ENCODE peak calls at places on chromosomes 5 and 9, in six cellular contexts. One of them, this sample, is unnamed.

GRCh38 chr9:134466869-134467616 is 140.8 kb downstream of the RXRA start:
- DNase-seq in psoas muscle: no peak
- DNase-seq in pancreas: no peak
- DNase-seq in neural progenitor cell: peak; percentile 52
- DNase-seq in HFF-Myc: no peak
- DNase-seq in A549: no peak
- DNase-seq in this sample: peak; percentile 43

GRCh38 chr5:116442095-116442534 is 132.5 kb downstream of the SEMA6A start:
- DNase-seq in A549: no peak
- DNase-seq in HFF-Myc: no peak
- DNase-seq in neural progenitor cell: no peak
- DNase-seq in psoas muscle: peak; percentile 64
- DNase-seq in pancreas: peak; percentile 72
- DNase-seq in this sample: no peak

GRCh38 chr5:154713615-154714125 is 41.5 kb upstream of the LARP1 start:
- DNase-seq in pancreas: no peak
- DNase-seq in A549: no peak
- DNase-seq in HFF-Myc: no peak
- DNase-seq in neural progenitor cell: no peak
- DNase-seq in psoas muscle: no peak
- DNase-seq in this sample: no peak

GRCh38 chr9:88537743-88538055 is 2.7 kb downstream of the NXNL2 start:
- DNase-seq in neural progenitor cell: peak; percentile 57
- DNase-seq in HFF-Myc: peak; percentile 56
- DNase-seq in psoas muscle: peak; percentile 57
- DNase-seq in pancreas: no peak
- DNase-seq in A549: peak; percentile 71
- DNase-seq in this sample: peak; percentile 48

GRCh38 chr5:160339406-160340140 is 27.2 kb upstream of the CCNJL start:
- DNase-seq in HFF-Myc: no peak
- DNase-seq in psoas muscle: no peak
- DNase-seq in neural progenitor cell: no peak
- DNase-seq in pancreas: no peak
- DNase-seq in A549: no peak
- DNase-seq in this sample: no peak

GRCh38 chr5:140262221-140262620 is 40.7 kb downstream of the PFDN1 start:
- DNase-seq in A549: no peak
- DNase-seq in pancreas: no peak
- DNase-seq in HFF-Myc: no peak
- DNase-seq in neural progenitor cell: no peak
- DNase-seq in psoas muscle: no peak
- DNase-seq in this sample: no peak

GRCh38 chr5:17852701-17853100 is 218.4 kb downstream of the TAF11L14 start:
- DNase-seq in A549: peak; percentile 14
- DNase-seq in psoas muscle: no peak
- DNase-seq in neural progenitor cell: no peak
- DNase-seq in HFF-Myc: no peak
- DNase-seq in pancreas: no peak
- DNase-seq in this sample: no peak

GRCh38 chr5:17732351-17732923 is 98.2 kb downstream of the TAF11L14 start:
- DNase-seq in A549: no peak
- DNase-seq in psoas muscle: no peak
- DNase-seq in HFF-Myc: no peak
- DNase-seq in neural progenitor cell: no peak
- DNase-seq in pancreas: no peak
- DNase-seq in this sample: no peak

GRCh38 chr5:171762841-171763408 is 22.7 kb upstream of the SMIM23 start:
- DNase-seq in A549: no peak
- DNase-seq in neural progenitor cell: no peak
- DNase-seq in pancreas: no peak
- DNase-seq in HFF-Myc: no peak
- DNase-seq in psoas muscle: no peak
- DNase-seq in this sample: no peak

GRCh38 chr9:73528922-73529321 is 377.3 kb downstream of the ANXA1 start:
- DNase-seq in pancreas: no peak
- DNase-seq in neural progenitor cell: no peak
- DNase-seq in A549: no peak
- DNase-seq in psoas muscle: no peak
- DNase-seq in HFF-Myc: no peak
- DNase-seq in this sample: no peak

GRCh38 chr5:179732412-179732917 is at the start of gene MAML1:
- DNase-seq in psoas muscle: peak; percentile 100
- DNase-seq in A549: peak; percentile 100
- DNase-seq in pancreas: peak; percentile 97
- DNase-seq in HFF-Myc: peak; percentile 97
- DNase-seq in neural progenitor cell: peak; percentile 100
- DNase-seq in this sample: peak; percentile 99

GRCh38 chr9:73149371-73150067 is 2.1 kb upstream of the ANXA1 start:
- DNase-seq in pancreas: no peak
- DNase-seq in psoas muscle: no peak
- DNase-seq in A549: peak; percentile 75
- DNase-seq in neural progenitor cell: no peak
- DNase-seq in HFF-Myc: peak; percentile 74
- DNase-seq in this sample: no peak

GRCh38 chr9:37953775-37954437 is 50.0 kb upstream of the SLC25A51 start:
- DNase-seq in A549: peak; percentile 88
- DNase-seq in psoas muscle: no peak
- DNase-seq in neural progenitor cell: no peak
- DNase-seq in pancreas: no peak
- DNase-seq in HFF-Myc: peak; percentile 91
- DNase-seq in this sample: no peak

GRCh38 chr5:32498484-32498883 is 53.9 kb upstream of the ZFR start:
- DNase-seq in psoas muscle: no peak
- DNase-seq in pancreas: no peak
- DNase-seq in HFF-Myc: no peak
- DNase-seq in A549: no peak
- DNase-seq in neural progenitor cell: no peak
- DNase-seq in this sample: no peak

GRCh38 chr9:129343119-129343696 is 165.1 kb upstream of the IER5L start:
- DNase-seq in neural progenitor cell: no peak
- DNase-seq in HFF-Myc: no peak
- DNase-seq in A549: no peak
- DNase-seq in psoas muscle: no peak
- DNase-seq in pancreas: no peak
- DNase-seq in this sample: no peak

GRCh38 chr9:126514037-126514821 is 99.5 kb upstream of the LMX1B start:
- DNase-seq in neural progenitor cell: peak; percentile 90
- DNase-seq in HFF-Myc: no peak
- DNase-seq in psoas muscle: peak; percentile 77
- DNase-seq in pancreas: peak; percentile 80
- DNase-seq in A549: peak; percentile 67
- DNase-seq in this sample: peak; percentile 93
- TF ChIP-seq CTCF in neural progenitor cell: peak; percentile 80
- TF ChIP-seq CTCF in HFF-Myc: peak; percentile 37
- TF ChIP-seq CTCF in psoas muscle: peak; percentile 25
- TF ChIP-seq CTCF in pancreas: no peak
- TF ChIP-seq CTCF in A549: peak; percentile 77
- TF ChIP-seq CTCF in this sample: peak; percentile 54

GRCh38 chr5:1763548-1763911 is 36.1 kb downstream of the MRPL36 start:
- DNase-seq in psoas muscle: no peak
- DNase-seq in HFF-Myc: peak; percentile 37
- DNase-seq in neural progenitor cell: peak; percentile 78
- DNase-seq in pancreas: peak; percentile 66
- DNase-seq in A549: peak; percentile 52
- DNase-seq in this sample: peak; percentile 61
- TF ChIP-seq CTCF in psoas muscle: peak; percentile 57
- TF ChIP-seq CTCF in HFF-Myc: peak; percentile 87
- TF ChIP-seq CTCF in neural progenitor cell: peak; percentile 81
- TF ChIP-seq CTCF in pancreas: peak; percentile 46
- TF ChIP-seq CTCF in A549: peak; percentile 61
- TF ChIP-seq CTCF in this sample: peak; percentile 70

DNA sequence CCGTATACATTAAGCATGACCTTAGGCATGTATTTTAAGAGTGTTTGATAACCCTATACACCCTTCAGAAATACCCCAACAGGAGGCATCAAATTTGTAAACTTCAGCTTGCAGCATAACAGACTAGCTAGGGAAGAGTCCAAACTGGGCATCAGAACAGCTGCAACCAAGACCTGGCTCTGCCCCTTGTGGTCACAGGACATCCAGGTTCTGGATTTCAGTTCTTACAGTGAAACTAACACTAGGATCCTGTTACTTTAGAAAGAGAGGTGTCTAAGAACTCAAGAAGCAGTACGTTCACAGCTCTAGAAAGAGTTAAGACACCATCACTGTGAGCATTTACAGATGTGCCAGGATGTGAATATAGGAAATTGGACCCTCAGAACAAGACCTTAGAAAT is 229.8 kb downstream of the BNC2 start:
- DNase-seq in HFF-Myc: no peak
- DNase-seq in psoas muscle: peak; percentile 65
- DNase-seq in A549: peak; percentile 49
- DNase-seq in pancreas: no peak
- DNase-seq in neural progenitor cell: peak; percentile 45
- DNase-seq in this sample: no peak
- TF ChIP-seq CTCF in HFF-Myc: no peak
- TF ChIP-seq CTCF in psoas muscle: peak; percentile 34
- TF ChIP-seq CTCF in A549: peak; percentile 35
- TF ChIP-seq CTCF in pancreas: no peak
- TF ChIP-seq CTCF in neural progenitor cell: peak; percentile 49
- TF ChIP-seq CTCF in this sample: no peak

GRCh38 chr5:36363101-36363500 is 61.4 kb upstream of the RANBP3L start:
- DNase-seq in HFF-Myc: peak; percentile 38
- DNase-seq in pancreas: no peak
- DNase-seq in A549: peak; percentile 44
- DNase-seq in neural progenitor cell: peak; percentile 14
- DNase-seq in psoas muscle: no peak
- DNase-seq in this sample: no peak
- TF ChIP-seq CTCF in HFF-Myc: no peak
- TF ChIP-seq CTCF in pancreas: no peak
- TF ChIP-seq CTCF in A549: no peak
- TF ChIP-seq CTCF in neural progenitor cell: peak; percentile 19
- TF ChIP-seq CTCF in psoas muscle: no peak
- TF ChIP-seq CTCF in this sample: peak; percentile 8

DNA sequence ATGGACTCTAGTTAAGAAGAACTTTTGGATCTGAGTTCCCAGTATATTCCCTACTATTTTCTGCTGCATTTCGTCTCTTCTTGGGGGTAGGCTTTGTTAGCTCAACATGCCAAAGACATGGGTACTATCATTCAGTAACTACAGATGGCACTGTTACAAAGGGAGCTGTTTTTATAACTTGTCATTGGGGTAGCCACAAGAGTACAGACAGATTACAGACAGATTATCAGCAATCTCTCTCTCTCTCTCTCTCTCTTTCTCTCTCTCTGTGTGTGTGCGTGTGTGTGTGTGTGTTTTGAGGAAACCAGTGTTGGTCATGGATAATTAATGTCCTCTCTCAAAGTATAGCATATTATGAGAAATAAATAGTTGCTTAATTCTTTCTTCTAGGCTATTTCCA is 116.1 kb downstream of the WDR70 start:
- DNase-seq in pancreas: no peak
- DNase-seq in psoas muscle: no peak
- DNase-seq in HFF-Myc: no peak
- DNase-seq in A549: peak; percentile 30
- DNase-seq in neural progenitor cell: no peak
- DNase-seq in this sample: no peak
- TF ChIP-seq CTCF in pancreas: no peak
- TF ChIP-seq CTCF in psoas muscle: peak; percentile 31
- TF ChIP-seq CTCF in HFF-Myc: peak; percentile 4
- TF ChIP-seq CTCF in A549: peak; percentile 39
- TF ChIP-seq CTCF in neural progenitor cell: no peak
- TF ChIP-seq CTCF in this sample: no peak

GRCh38 chr5:149519624-149520023 is 31.6 kb downstream of the CSNK1A1 start:
- DNase-seq in psoas muscle: no peak
- DNase-seq in pancreas: no peak
- DNase-seq in neural progenitor cell: no peak
- DNase-seq in A549: no peak
- DNase-seq in HFF-Myc: no peak
- DNase-seq in this sample: no peak

GRCh38 chr5:149514512-149514911 is 36.7 kb downstream of the CSNK1A1 start:
- DNase-seq in psoas muscle: no peak
- DNase-seq in neural progenitor cell: no peak
- DNase-seq in A549: no peak
- DNase-seq in pancreas: no peak
- DNase-seq in HFF-Myc: no peak
- DNase-seq in this sample: no peak

GRCh38 chr5:149521739-149522373 is 29.4 kb downstream of the CSNK1A1 start:
- DNase-seq in A549: no peak
- DNase-seq in psoas muscle: no peak
- DNase-seq in neural progenitor cell: no peak
- DNase-seq in HFF-Myc: no peak
- DNase-seq in pancreas: no peak
- DNase-seq in this sample: no peak

DNA sequence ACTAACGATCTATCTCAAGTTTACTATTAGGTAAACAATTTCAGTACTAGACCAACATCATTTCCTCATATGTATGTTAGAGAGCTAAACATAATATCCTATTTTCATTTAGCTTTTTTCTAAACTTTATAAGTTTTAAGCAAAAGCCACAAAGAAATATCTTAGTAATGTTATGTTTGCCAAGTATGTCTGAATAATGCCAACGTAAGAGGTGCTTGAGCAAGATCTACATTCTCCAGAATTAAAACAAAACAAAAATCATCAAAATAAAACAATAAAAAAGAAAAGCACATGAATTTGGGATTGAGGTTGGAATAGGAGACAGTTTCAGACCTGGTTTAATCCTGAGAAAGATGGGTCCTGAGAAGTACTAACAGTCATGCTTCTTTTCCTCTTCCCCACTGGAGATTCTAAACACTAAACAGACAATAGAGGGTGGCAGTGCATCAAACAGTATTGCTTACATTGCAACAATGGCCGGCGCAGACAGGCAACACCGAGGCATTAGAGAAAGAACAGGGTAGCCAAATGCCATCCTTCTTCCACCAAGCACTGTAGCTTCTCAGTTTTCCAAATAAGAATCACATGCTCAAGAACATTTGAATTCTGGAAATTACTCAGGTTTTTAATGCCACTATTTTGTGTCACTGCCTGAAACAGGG is 33.6 kb downstream of the CSNK1A1 start:
- DNase-seq in neural progenitor cell: peak; percentile 26
- DNase-seq in psoas muscle: no peak
- DNase-seq in HFF-Myc: no peak
- DNase-seq in pancreas: no peak
- DNase-seq in A549: peak; percentile 13
- DNase-seq in this sample: no peak
- TF ChIP-seq CTCF in neural progenitor cell: no peak
- TF ChIP-seq CTCF in psoas muscle: no peak
- TF ChIP-seq CTCF in HFF-Myc: no peak
- TF ChIP-seq CTCF in pancreas: no peak
- TF ChIP-seq CTCF in A549: no peak
- TF ChIP-seq CTCF in this sample: no peak